ENCODE peak calls at places on chromosomes 1 and 21, in four cellular contexts. D is gastrocnemius medialis, U is uterus, V is HL-60. E is an unnamed sample.

GRCh38 chr1:42922687-42923366 is 35.8 kb downstream of the SLC2A1 start:
- DNase-seq in D (no peak), U (no peak), V (peak), E (peak)

GRCh38 chr1:30668026-30668425 is 55.4 kb downstream of the MATN1 start:
- DNase-seq in D (no peak), U (peak), V (peak), E (peak)

GRCh38 chr1:187157115-187157514 is 328.4 kb downstream of the PLA2G4A start:
- DNase-seq in D (no peak), U (no peak), V (no peak), E (no peak)

GRCh38 chr1:99969260-99969728 is 502 bp upstream of the SLC35A3 start:
- DNase-seq in D (no peak), U (no peak), V (no peak), E (peak)

GRCh38 chr1:201502511-201502857 is 4.4 kb downstream of the CSRP1 start:
- DNase-seq in D (no peak), U (no peak), V (no peak), E (no peak)

GRCh38 chr1:227729881-227730629 is 5.0 kb downstream of the JMJD4 start:
- DNase-seq in D (peak), U (no peak), V (peak), E (peak)

GRCh38 chr1:9767964-9768668 is 55.6 kb downstream of the CLSTN1 start:
- DNase-seq in D (no peak), U (no peak), V (peak), E (no peak)

GRCh38 chr1:218565333-218565732 is 220.2 kb downstream of the TGFB2 start:
- DNase-seq in D (no peak), U (no peak), V (no peak), E (no peak)

GRCh38 chr21:36330904-36331303 is 10.9 kb downstream of the MORC3 start:
- DNase-seq in D (no peak), U (peak), V (peak), E (peak)

GRCh38 chr1:2258996-2259395 is 30.9 kb downstream of the SKI start:
- DNase-seq in D (no peak), U (no peak), V (no peak), E (no peak)

GRCh38 chr1:116393792-116394191 is 20.7 kb downstream of the ATP1A1 start:
- DNase-seq in D (no peak), U (no peak), V (no peak), E (no peak)

GRCh38 chr1:160096491-160097116 is 1.8 kb downstream of the IGSF8 start:
- DNase-seq in D (peak), U (no peak), V (peak), E (peak)

GRCh38 chr1:146034976-146035469 is 13.5 kb upstream of the HJV start:
- DNase-seq in D (no peak), U (no peak), V (peak), E (no peak)

GRCh38 chr21:44855572-44855971 is 17.9 kb downstream of the PTTG1IP start:
- DNase-seq in D (peak), U (no peak), V (no peak), E (no peak)

GRCh38 chr1:199463521-199464127 is 563.9 kb upstream of the NR5A2 start:
- DNase-seq in D (no peak), U (no peak), V (peak), E (peak)

GRCh38 chr21:37516998-37517397 is 150.4 kb downstream of the DYRK1A start:
- DNase-seq in D (peak), U (no peak), V (no peak), E (no peak)

GRCh38 chr1:87968259-87968955 is 639.7 kb downstream of the LMO4 start:
- DNase-seq in D (peak), U (peak), V (no peak), E (peak)

GRCh38 chr21:26140185-26140584 is 30.4 kb downstream of the APP start:
- DNase-seq in D (peak), U (peak), V (peak), E (peak)

GRCh38 chr21:39313457-39314154 is at the start of gene BRWD1:
- DNase-seq in D (peak), U (peak), V (peak), E (peak)

GRCh38 chr21:24861471-24861870 is 745.8 kb downstream of the MRPL39 start:
- DNase-seq in D (no peak), U (no peak), V (no peak), E (no peak)

GRCh38 chr1:104592926-104593325 is 843.2 kb downstream of the AMY1C start:
- DNase-seq in D (no peak), U (no peak), V (peak), E (no peak)

GRCh38 chr1:109263234-109263596 is 13.9 kb downstream of the CELSR2 start:
- DNase-seq in D (no peak), U (no peak), V (no peak), E (no peak)

GRCh38 chr1:43541721-43542401 is 11.2 kb downstream of the PTPRF start:
- DNase-seq in D (peak), U (peak), V (no peak), E (peak)

GRCh38 chr1:19476440-19477190 is 8.7 kb downstream of the CAPZB start:
- DNase-seq in D (no peak), U (no peak), V (peak), E (no peak)

GRCh38 chr1:4581807-4582206 is 72.6 kb upstream of the AJAP1 start:
- DNase-seq in D (no peak), U (no peak), V (no peak), E (no peak)
- H3K4me3 ChIP-seq in D (no peak), U (no peak), V (no peak), E (no peak)

GRCh38 chr1:14642712-14643111 is 44.2 kb downstream of the KAZN start:
- DNase-seq in D (no peak), U (no peak), V (no peak), E (no peak)

GRCh38 chr1:14634497-14634896 is 36.0 kb downstream of the KAZN start:
- DNase-seq in D (no peak), U (no peak), V (no peak), E (no peak)

GRCh38 chr1:14635421-14635820 is 36.9 kb downstream of the KAZN start:
- DNase-seq in D (no peak), U (no peak), V (no peak), E (no peak)

GRCh38 chr1:14631421-14631820 is 32.9 kb downstream of the KAZN start:
- DNase-seq in D (no peak), U (no peak), V (no peak), E (no peak)

GRCh38 chr1:14637233-14637632 is 38.7 kb downstream of the KAZN start:
- DNase-seq in D (no peak), U (no peak), V (no peak), E (no peak)
- TF ChIP-seq CTCF in D (no peak), U (no peak), V (no peak), E (no peak)

DNA sequence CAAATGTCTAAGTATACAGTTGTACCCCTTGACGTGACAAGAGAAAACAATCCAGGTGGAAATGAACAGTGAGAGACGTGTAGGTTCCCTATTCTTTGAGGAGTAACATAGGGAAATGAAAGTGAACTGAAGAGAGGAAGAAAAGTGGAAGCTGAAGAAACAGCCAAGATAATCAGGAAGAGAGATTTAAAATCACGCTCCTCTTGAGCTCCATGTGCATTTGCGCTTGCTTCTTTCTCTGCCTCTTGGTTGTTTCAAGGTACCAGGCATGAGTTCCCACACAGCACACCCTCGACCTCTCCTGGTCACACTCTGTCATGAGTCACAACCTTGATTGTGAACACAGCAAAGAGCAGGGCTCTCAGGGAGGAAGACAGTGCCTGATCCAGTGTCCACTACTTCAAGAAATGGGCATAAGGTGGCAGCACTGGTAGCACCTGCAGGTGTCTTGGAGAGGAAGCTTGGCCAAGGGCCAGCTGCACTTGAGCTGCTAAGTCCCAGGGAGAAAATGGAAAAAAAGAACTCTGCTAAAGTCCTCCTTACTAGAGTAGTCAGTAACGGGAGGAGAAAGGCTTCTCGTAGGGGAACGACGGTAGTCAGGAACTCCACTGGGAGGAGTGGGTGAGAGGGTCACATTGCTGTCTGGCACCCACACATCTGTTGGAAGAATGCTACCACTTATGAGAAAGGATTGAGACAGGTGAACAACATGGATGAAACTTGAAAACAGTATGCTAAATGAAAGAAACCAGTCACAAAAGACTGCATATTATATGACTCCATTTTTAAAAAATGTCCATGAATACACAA is 18.3 kb upstream of the ARID1A start:
- DNase-seq in D (peak), U (peak), V (peak), E (peak)
- H3K4me3 ChIP-seq in D (peak), U (no peak), V (no peak), E (peak)

GRCh38 chr21:32921632-32922230 is 104.0 kb upstream of the OLIG2 start:
- DNase-seq in D (no peak), U (no peak), V (peak), E (peak)
- TF ChIP-seq CTCF in D (no peak), U (no peak), V (peak), E (peak)

GRCh38 chr1:236502972-236503639 is 20.7 kb upstream of the LGALS8 start:
- DNase-seq in D (peak), U (no peak), V (peak), E (peak)
- H3K4me3 ChIP-seq in D (peak), U (peak), V (no peak), E (peak)

DNA sequence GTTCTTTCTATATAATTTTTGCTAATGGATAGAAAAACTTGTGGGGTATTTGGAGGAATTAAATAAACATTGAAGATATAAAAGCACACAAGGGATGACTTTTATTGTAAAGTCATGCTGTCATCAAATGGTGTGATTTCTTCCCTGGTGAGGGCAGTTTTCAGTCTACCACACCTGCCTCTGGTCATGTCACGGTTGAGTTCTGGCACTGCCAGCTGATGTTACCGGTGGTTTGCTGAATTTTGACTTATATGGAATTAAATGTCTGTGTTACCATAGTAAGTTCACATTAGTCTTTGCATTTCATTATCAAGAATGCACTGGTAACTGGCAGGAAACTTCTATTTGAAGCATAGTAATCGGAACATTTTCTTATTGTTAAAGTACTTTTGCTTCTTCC is 13.4 kb downstream of the S1PR1 start:
- DNase-seq in D (no peak), U (no peak), V (no peak), E (no peak)
- TF ChIP-seq CTCF in D (no peak), U (no peak), V (no peak), E (no peak)

GRCh38 chr1:58592521-58593134 is 15.6 kb upstream of the TACSTD2 start:
- DNase-seq in D (peak), U (peak), V (no peak), E (peak)
- H3K4me3 ChIP-seq in D (no peak), U (no peak), V (no peak), E (no peak)

GRCh38 chr1:115363171-115363570 is 25.1 kb upstream of the NGF start:
- DNase-seq in D (no peak), U (no peak), V (no peak), E (no peak)

GRCh38 chr1:115364776-115365155 is 26.7 kb upstream of the NGF start:
- DNase-seq in D (no peak), U (no peak), V (no peak), E (no peak)

GRCh38 chr1:115365738-115366137 is 27.7 kb upstream of the NGF start:
- DNase-seq in D (no peak), U (peak), V (no peak), E (peak)

DNA sequence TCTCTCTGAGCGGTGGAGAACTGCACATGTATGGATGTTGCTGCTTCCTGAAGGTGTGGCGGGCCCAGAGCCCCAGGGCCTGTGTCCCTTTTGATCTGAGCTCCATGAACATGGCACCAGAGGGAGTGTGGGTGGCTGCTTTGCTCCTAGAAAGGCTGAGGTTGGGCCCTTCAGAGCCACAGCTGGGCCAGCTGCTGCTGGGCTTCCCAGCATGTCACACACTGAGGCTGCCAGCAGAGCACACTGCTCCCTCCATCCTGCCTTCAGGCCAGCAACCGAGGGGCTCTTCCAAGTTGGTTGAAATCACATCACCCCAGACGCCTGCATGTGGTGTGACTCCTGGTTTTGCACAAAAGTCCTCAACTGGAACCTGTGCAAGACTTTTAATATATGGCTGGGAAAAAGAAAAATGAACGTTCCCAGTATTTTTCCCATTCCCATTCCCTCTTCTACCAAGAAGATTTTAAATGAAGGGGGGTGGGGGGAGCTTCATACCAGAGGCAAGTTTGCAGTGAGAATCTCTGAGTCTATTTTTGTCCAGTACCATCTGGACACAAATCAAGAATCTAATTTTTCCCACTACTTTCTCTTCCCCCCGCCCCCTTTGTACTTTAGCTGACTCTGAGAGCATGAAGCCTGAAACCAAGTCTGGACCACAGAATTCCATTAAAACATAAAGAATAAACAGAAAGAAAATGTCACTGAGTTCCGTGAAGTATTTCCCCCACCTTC is 26.2 kb upstream of the NGF start:
- DNase-seq in D (no peak), U (no peak), V (no peak), E (peak)
- TF ChIP-seq CTCF in D (no peak), U (no peak), V (no peak), E (peak)

GRCh38 chr21:16004523-16004922 is 274.7 kb downstream of the USP25 start:
- DNase-seq in D (no peak), U (no peak), V (no peak), E (no peak)

GRCh38 chr21:15999741-16000140 is 270.0 kb downstream of the USP25 start:
- DNase-seq in D (no peak), U (no peak), V (no peak), E (no peak)

GRCh38 chr21:16002872-16003466 is 273.2 kb downstream of the USP25 start:
- DNase-seq in D (no peak), U (no peak), V (no peak), E (peak)

GRCh38 chr21:16007933-16008332 is 278.2 kb downstream of the USP25 start:
- DNase-seq in D (no peak), U (no peak), V (no peak), E (no peak)

DNA sequence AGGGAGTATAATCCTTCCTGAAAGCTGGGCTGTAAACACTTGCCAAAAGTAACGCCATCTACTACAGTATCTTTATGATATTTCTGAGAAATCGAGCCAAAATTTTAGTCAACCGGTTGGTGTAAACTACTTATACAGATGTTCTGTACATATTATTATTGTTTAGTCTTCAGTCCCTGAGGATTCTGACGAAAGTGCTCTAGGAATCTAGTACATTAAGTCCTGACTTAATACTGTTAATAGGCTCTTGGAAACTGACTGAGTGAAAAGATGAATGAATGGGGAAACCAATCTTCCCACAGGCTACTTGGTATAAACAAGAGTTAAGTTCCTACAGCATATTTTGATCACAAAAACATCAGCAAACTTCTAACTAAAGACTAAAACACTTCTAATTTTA is 274.3 kb downstream of the USP25 start:
- DNase-seq in D (no peak), U (no peak), V (no peak), E (peak)
- H3K4me3 ChIP-seq in D (no peak), U (no peak), V (no peak), E (no peak)

DNA sequence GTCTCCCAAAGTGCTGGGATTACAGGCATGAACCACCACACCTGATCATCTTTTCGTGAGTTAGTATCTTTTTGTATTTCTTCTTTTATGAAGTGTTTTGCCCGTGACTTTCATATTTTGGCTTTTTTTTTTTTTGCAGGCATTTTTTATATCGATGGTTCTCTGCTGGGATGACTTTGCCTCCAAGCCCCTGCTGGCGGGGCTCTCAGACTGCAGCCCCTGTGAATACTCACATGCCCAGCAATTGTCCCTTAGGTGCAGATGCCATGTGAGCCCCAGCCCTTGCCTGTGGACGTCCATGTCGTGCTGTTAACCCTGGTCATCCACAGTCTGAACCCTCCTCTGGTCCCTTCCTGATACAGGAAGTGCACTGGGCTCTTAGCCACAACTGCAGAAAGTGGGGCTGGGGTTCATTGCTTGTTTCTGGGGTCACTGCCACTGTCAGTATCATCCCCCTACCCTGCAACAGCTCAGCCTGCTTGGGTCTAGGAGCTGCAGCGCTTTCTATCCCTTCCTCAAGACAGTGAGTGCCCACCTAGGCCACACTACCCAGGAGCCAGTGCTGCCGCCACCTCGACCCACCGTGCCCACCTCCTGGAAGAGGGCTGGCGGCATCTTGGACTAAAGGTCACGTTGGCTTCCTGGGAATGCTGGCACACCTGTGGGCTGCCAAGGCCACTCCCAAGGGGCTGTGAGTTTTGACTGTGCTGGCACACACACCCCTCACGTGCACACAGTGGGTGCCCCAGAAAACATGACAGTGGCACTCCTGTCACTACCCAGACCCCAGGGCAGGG is 21.9 kb downstream of the CRYAA start:
- DNase-seq in D (peak), U (no peak), V (no peak), E (no peak)
- TF ChIP-seq CTCF in D (no peak), U (no peak), V (no peak), E (no peak)

E was measured in fibroblast of the aortic adventitia.